ENCODE peak calls at places on chromosomes 7 and 10, in nine cellular contexts. B is fibroblast of pulmonary artery, M is suprapubic skin, D is IMR-90, Q is BJ, W is AG04450, L is HFFc6, C is neural crest cell, S is glutamatergic neuron. A is an unnamed sample.

GRCh38 chr7:37109853-37110252 is 338.8 kb downstream of the ELMO1 start:
- DNase-seq in Q (no peak), D (no peak), C (no peak), B (peak), S (no peak), W (no peak), M (no peak), L (no peak), A (no peak)

GRCh38 chr7:110043514-110043913 is 1047.4 kb upstream of the LRRN3 start:
- DNase-seq in C (no peak), L (peak), D (peak), M (no peak), S (no peak), W (no peak), B (peak), Q (no peak), A (no peak)

GRCh38 chr7:131196808-131197207 is 130.9 kb upstream of the MKLN1 start:
- DNase-seq in D (peak), M (no peak), W (no peak), S (peak), B (peak), L (no peak), Q (no peak), C (peak), A (no peak)

GRCh38 chr10:125060851-125061556 is 99.4 kb downstream of the CTBP2 start:
- DNase-seq in W (peak), C (peak), B (peak), D (peak), Q (peak), M (peak), S (peak), L (peak), A (peak)

GRCh38 chr7:25009271-25009670 is 29.3 kb upstream of the OSBPL3 start:
- DNase-seq in S (no peak), M (no peak), B (peak), D (peak), Q (peak), W (peak), L (peak), C (no peak), A (no peak)

GRCh38 chr10:70925377-70926214 is 37.2 kb upstream of the PCBD1 start:
- DNase-seq in B (peak), Q (no peak), D (no peak), L (no peak), C (peak), S (peak), M (no peak), W (no peak), A (peak)

GRCh38 chr7:66125052-66125694 is 10.5 kb downstream of the CRCP start:
- DNase-seq in B (no peak), W (no peak), S (no peak), C (no peak), M (no peak), D (no peak), Q (no peak), L (no peak), A (no peak)

GRCh38 chr7:142626420-142627035 is 122.7 kb upstream of the PRSS1 start:
- DNase-seq in W (no peak), S (peak), L (peak), C (peak), D (peak), M (no peak), B (peak), Q (no peak), A (peak)

GRCh38 chr10:116170815-116171250 is 102.2 kb downstream of the GFRA1 start:
- DNase-seq in S (no peak), B (peak), M (no peak), C (no peak), L (peak), Q (no peak), W (no peak), D (peak), A (no peak)

GRCh38 chr10:58567652-58568051 is 55.0 kb downstream of the BICC1 start:
- DNase-seq in Q (no peak), M (no peak), C (no peak), W (no peak), L (no peak), B (no peak), S (no peak), D (no peak), A (no peak)

GRCh38 chr7:84904561-84904960 is 282.3 kb downstream of the SEMA3D start:
- DNase-seq in S (no peak), B (no peak), C (no peak), M (no peak), W (no peak), Q (no peak), L (no peak), D (no peak), A (no peak)

GRCh38 chr7:15606561-15606960 is 44.7 kb upstream of the AGMO start:
- DNase-seq in L (no peak), M (no peak), B (no peak), S (no peak), W (no peak), C (no peak), Q (no peak), D (no peak), A (no peak)

GRCh38 chr10:114487815-114488536 is 83.7 kb upstream of the AFAP1L2 start:
- DNase-seq in Q (no peak), W (no peak), D (peak), C (no peak), L (peak), B (no peak), S (no peak), M (no peak), A (no peak)

DNA sequence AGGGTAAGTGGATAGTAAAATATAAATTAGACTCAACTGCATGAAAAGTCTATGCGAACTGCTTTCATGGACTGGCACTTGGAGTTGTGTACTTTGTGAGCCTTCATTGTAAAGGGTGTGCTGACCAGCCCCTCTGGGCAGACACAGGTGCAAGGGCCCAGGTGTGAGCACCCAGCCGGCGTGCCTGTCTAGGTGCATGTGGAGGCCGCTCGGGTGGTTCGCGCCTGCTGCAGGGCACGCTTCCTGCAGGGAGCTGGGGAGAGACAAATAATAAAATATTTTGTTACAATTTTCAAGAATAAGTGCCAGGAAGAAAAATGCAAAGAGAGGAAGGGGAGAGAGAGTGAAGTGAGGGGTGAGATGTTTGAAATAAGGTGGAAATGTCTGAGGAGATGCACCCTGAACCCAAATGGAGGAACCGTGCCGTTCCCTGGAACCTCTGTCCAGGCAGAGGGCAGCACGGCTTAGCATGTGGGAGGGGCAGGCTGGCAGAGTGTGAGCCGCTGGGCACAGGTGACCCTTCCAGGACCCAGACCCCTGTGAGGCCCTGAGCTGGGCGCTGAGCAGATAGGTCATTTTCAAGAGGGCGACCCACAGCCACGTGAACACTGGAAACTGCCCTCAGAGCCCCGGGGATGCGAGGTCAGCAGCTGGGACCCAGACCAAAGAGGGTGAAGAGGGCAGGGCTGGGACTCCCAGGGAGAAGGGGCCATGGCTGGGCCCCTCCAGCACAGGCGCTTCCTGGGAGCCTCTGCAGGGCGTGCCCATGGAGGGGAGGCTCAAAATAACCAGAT is 28.7 kb downstream of the RNF32 start:
- DNase-seq in M (no peak), B (no peak), S (no peak), C (no peak), W (no peak), D (no peak), L (no peak), Q (no peak), A (no peak)
- TF ChIP-seq CTCF in M (no peak), B (no peak), S (no peak), C (no peak), W (no peak), D (no peak), L (no peak), Q (no peak), A (no peak)

DNA sequence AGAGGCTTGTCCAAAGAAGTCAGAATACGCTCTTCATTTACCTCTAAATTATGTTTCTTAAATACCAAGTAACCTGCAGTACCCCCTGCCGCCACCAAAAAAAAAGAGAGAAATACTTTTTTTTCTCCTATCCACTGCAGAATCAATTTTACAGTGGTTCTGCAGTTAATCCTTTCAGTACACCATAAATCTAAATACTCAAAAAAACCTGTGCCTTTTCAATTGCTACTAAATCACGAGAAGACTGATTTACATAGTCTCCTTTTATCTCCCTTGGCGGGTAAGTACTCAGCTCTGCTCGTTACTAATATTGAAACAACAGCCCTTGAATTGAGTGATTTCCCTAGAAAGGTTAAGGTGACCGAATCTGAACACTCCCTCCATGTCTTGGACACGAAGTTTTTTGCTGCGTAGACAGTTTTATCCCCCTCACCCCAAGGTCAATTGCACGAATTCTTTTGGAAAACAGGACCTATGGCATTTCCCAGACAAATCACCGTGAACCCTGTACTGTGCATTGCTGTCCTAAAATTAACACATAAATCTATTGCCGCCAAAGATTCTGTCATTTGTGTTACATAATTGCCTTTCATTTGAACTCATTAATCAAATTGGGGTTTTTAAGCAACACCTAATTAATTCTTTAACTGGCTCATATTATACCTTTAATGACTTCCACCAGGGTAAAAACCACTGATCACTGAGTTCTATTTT is 517 bp upstream of the VIM start:
- DNase-seq in S (no peak), M (no peak), B (peak), Q (no peak), L (no peak), C (no peak), D (peak), W (no peak), A (peak)
- TF ChIP-seq CTCF in S (peak), M (peak), B (peak), Q (peak), L (peak), C (peak), D (peak), W (peak), A (no peak)

GRCh38 chr10:102780246-102780645 is 36.5 kb downstream of the WBP1L start:
- DNase-seq in W (no peak), S (no peak), B (peak), D (peak), Q (no peak), C (no peak), L (peak), M (no peak), A (no peak)
- TF ChIP-seq CTCF in W (no peak), S (no peak), B (no peak), D (no peak), Q (no peak), C (no peak), L (peak), M (no peak), A (no peak)

GRCh38 chr7:125032943-125033342 is 103.3 kb upstream of the POT1 start:
- DNase-seq in C (no peak), D (no peak), S (no peak), B (no peak), L (no peak), W (no peak), Q (no peak), M (no peak), A (no peak)

GRCh38 chr7:125030756-125031387 is 101.2 kb upstream of the POT1 start:
- DNase-seq in L (no peak), S (no peak), Q (no peak), M (no peak), W (no peak), D (no peak), B (no peak), C (no peak), A (no peak)

GRCh38 chr7:125033506-125033905 is 103.9 kb upstream of the POT1 start:
- DNase-seq in M (no peak), L (no peak), B (no peak), C (no peak), S (no peak), Q (no peak), D (no peak), W (no peak), A (no peak)
- TF ChIP-seq CTCF in M (no peak), L (no peak), B (no peak), C (no peak), S (no peak), Q (no peak), D (no peak), W (no peak), A (no peak)

GRCh38 chr10:123893651-123894050 is 2.0 kb upstream of the CPXM2 start:
- DNase-seq in Q (no peak), B (no peak), S (no peak), D (no peak), M (no peak), W (no peak), L (no peak), C (no peak), A (no peak)

GRCh38 chr10:123896217-123896927 is 4.8 kb upstream of the CPXM2 start:
- DNase-seq in C (no peak), W (no peak), L (no peak), S (no peak), B (no peak), D (no peak), Q (no peak), M (no peak), A (no peak)

GRCh38 chr10:123891147-123892011 is at the start of gene CPXM2:
- DNase-seq in M (peak), Q (no peak), W (no peak), S (no peak), L (no peak), D (no peak), C (no peak), B (no peak), A (no peak)

GRCh38 chr10:123901621-123902020 is 10.0 kb upstream of the CPXM2 start:
- DNase-seq in S (no peak), L (no peak), B (no peak), W (no peak), Q (no peak), D (no peak), C (no peak), M (no peak), A (no peak)

DNA sequence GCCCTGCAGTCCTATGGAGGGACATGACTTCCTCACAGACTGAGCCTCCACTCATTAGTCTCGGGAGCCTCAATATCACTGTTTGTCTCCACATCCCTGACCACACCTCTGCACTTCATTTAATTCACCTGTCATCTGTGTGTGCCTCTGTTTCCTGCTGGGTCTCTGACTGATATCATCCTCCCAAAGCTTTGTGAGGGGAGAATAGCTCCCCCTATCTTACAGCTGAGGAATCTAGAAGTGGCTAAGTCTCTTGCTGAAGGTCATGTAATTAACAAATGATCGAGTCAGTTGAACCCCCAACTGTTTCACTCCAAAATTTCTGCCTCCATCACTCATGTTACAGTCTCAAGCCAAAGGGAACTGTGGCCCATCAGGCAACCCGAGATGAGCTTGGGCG is 5.5 kb upstream of the CPXM2 start:
- DNase-seq in S (no peak), D (no peak), Q (no peak), L (no peak), W (no peak), M (no peak), B (no peak), C (no peak), A (no peak)
- TF ChIP-seq CTCF in S (no peak), D (no peak), Q (peak), L (peak), W (no peak), M (no peak), B (no peak), C (peak), A (no peak)

GRCh38 chr7:2646336-2646679 is 14.5 kb downstream of the TTYH3 start:
- DNase-seq in C (no peak), B (no peak), S (no peak), L (no peak), M (no peak), D (no peak), W (no peak), Q (no peak), A (no peak)
- TF ChIP-seq CTCF in C (no peak), B (no peak), S (no peak), L (no peak), M (no peak), D (no peak), W (no peak), Q (no peak), A (no peak)

GRCh38 chr10:93856349-93857140 is 37.2 kb upstream of the SLC35G1 start:
- DNase-seq in S (no peak), Q (no peak), W (no peak), L (no peak), M (no peak), D (no peak), C (no peak), B (no peak), A (no peak)
- TF ChIP-seq CTCF in S (no peak), Q (no peak), W (no peak), L (no peak), M (no peak), D (no peak), C (no peak), B (no peak), A (no peak)

GRCh38 chr7:70775570-70776156 is 356.3 kb upstream of the GALNT17 start:
- DNase-seq in L (no peak), S (no peak), Q (no peak), D (no peak), C (no peak), M (no peak), W (no peak), B (peak), A (no peak)
- TF ChIP-seq CTCF in L (no peak), S (peak), Q (no peak), D (no peak), C (peak), M (peak), W (peak), B (no peak), A (peak)